ENCODE peak calls at places on chromosome 13, in four cellular contexts. O, K, E and Z are unnamed samples. For H3K9me3, the result is how much of the 10 kb centered on the place peaks cover.

GRCh38 chr13:35781661-35782060 is 305.2 kb upstream of the MAB21L1 start:
- DNase-seq in O (no peak), K (no peak), E (no peak), Z (no peak)

GRCh38 chr13:30463820-30464495 is 1.8 kb downstream of the HMGB1 start:
- DNase-seq in O (no peak), K (peak), E (peak), Z (peak)

GRCh38 chr13:31201341-31202024 is 1.7 kb downstream of the B3GLCT start:
- DNase-seq in O (no peak), K (no peak), E (no peak), Z (no peak)

GRCh38 chr13:24223341-24224231 is 63.1 kb downstream of the SPATA13 start:
- DNase-seq in O (no peak), K (no peak), E (no peak), Z (no peak)

GRCh38 chr13:77696006-77696862 is 1.3 kb upstream of the SLAIN1 start:
- DNase-seq in O (peak), K (no peak), E (peak), Z (no peak)

GRCh38 chr13:49220035-49220855 is at the start of gene MLNR:
- DNase-seq in O (peak), K (peak), E (peak), Z (peak)

GRCh38 chr13:93450226-93450625 is 223.6 kb downstream of the GPC6 start:
- DNase-seq in O (no peak), K (no peak), E (no peak), Z (no peak)

GRCh38 chr13:76882431-76882830 is 3.8 kb downstream of the KCTD12 start:
- DNase-seq in O (no peak), K (no peak), E (no peak), Z (no peak)

GRCh38 chr13:59346861-59347470 is 816.8 kb downstream of the DIAPH3 start:
- DNase-seq in O (no peak), K (no peak), E (no peak), Z (no peak)

GRCh38 chr13:34172048-34172447 is 354.1 kb downstream of the RFC3 start:
- DNase-seq in O (no peak), K (no peak), E (no peak), Z (no peak)

GRCh38 chr13:36859259-36859658 is 40.2 kb downstream of the RFXAP start:
- DNase-seq in O (no peak), K (no peak), E (no peak), Z (no peak)

GRCh38 chr13:36259361-36260137 is 38.1 kb downstream of the CCDC169 start:
- DNase-seq in O (no peak), K (no peak), E (no peak), Z (no peak)

GRCh38 chr13:19148561-19148960 is 33.1 kb downstream of the TUBA3C start:
- DNase-seq in O (no peak), K (no peak), E (no peak), Z (no peak)
- H3K9me3 ChIP-seq in O (under half), K (under half), E (under half), Z (under half)

GRCh38 chr13:18993884-18994660 is 187.6 kb downstream of the TUBA3C start:
- DNase-seq in O (no peak), K (no peak), E (no peak), Z (no peak)

GRCh38 chr13:18995259-18995873 is 186.3 kb downstream of the TUBA3C start:
- DNase-seq in O (no peak), K (no peak), E (no peak), Z (no peak)

GRCh38 chr13:18998389-18998788 is 183.2 kb downstream of the TUBA3C start:
- DNase-seq in O (no peak), K (no peak), E (peak), Z (no peak)

GRCh38 chr13:18996221-18996620 is 185.4 kb downstream of the TUBA3C start:
- DNase-seq in O (no peak), K (no peak), E (no peak), Z (no peak)

DNA sequence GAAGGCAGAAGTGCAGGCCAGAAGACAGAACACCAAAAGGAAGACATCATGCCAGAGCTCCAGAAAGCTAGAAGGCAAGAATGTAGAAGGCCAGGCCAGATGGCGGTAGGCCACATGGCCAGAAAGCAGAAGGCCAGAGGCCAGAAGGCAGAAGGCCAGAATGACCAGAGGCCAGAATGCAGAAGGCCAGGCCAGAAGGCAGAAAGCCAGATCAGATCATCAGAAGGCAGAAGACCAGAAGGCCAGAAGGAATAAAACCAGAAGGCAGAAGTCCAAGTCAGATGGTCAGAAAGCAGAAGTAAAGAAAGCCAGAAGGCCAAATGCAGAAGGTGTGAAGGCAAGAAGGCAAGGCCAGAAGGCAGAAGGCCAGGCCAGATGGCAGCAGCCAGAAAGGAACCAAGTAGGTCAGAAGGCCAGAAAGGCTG is 185.0 kb downstream of the TUBA3C start:
- DNase-seq in O (no peak), K (no peak), E (no peak), Z (no peak)
- H3K9me3 ChIP-seq in O (under half), K (under half), E (under half), Z (under half)

GRCh38 chr13:38086721-38087120 is 217.1 kb upstream of the TRPC4 start:
- DNase-seq in O (no peak), K (no peak), E (no peak), Z (no peak)
- H3K9me3 ChIP-seq in O (under half), K (under half), E (under half), Z (under half)

GRCh38 chr13:90105881-90106496 is 1241.5 kb upstream of the MIR17HG start:
- DNase-seq in O (no peak), K (no peak), E (no peak), Z (no peak)
- H3K9me3 ChIP-seq in O (under half), K (under half), E (under half), Z (under half)

DNA sequence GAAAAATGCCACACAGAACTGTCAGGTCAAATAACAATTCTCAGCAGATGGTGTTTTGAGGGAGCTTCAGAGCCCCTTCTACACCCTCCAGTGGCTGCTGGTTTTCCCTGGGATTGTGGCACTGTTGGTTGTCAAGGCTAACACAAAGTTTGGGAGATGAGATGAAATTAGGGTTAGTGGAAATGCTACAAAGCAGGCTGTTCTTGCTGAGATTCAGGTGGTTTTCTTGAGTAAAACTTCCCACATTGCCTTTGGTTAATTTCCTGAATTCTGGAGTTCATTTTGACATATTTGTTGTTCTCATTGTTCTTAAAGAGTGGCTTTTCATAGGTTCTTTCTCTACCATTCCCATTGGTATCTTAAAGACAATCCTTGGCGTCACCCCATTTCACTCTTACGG is 22.1 kb downstream of the MED4 start:
- DNase-seq in O (no peak), K (no peak), E (no peak), Z (no peak)
- H3K9me3 ChIP-seq in O (half or more), K (under half), E (under half), Z (under half)

GRCh38 chr13:60509601-60510386 is 112.8 kb downstream of the TDRD3 start:
- DNase-seq in O (no peak), K (no peak), E (no peak), Z (no peak)
- H3K9me3 ChIP-seq in O (under half), K (under half), E (under half), Z (under half)

GRCh38 chr13:112168771-112169170 is 101.8 kb downstream of the SOX1 start:
- DNase-seq in O (no peak), K (no peak), E (peak), Z (no peak)
- H3K9me3 ChIP-seq in O (under half), K (under half), E (under half), Z (under half)

GRCh38 chr13:53341144-53341510 is 312.5 kb downstream of the OLFM4 start:
- DNase-seq in O (no peak), K (no peak), E (no peak), Z (no peak)

GRCh38 chr13:53343345-53343744 is 314.7 kb downstream of the OLFM4 start:
- DNase-seq in O (peak), K (no peak), E (no peak), Z (no peak)

GRCh38 chr13:53338760-53339159 is 310.1 kb downstream of the OLFM4 start:
- DNase-seq in O (no peak), K (no peak), E (no peak), Z (no peak)

GRCh38 chr13:53342623-53343022 is 314.0 kb downstream of the OLFM4 start:
- DNase-seq in O (no peak), K (no peak), E (no peak), Z (no peak)

GRCh38 chr13:53340505-53341143 is 312.0 kb downstream of the OLFM4 start:
- DNase-seq in O (no peak), K (no peak), E (no peak), Z (no peak)
- H3K9me3 ChIP-seq in O (under half), K (under half), E (under half), Z (under half)

GRCh38 chr13:105759467-105759866 is 776.0 kb downstream of the EFNB2 start:
- DNase-seq in O (no peak), K (no peak), E (no peak), Z (no peak)

GRCh38 chr13:105762096-105762495 is 773.4 kb downstream of the EFNB2 start:
- DNase-seq in O (no peak), K (no peak), E (no peak), Z (no peak)

GRCh38 chr13:105758929-105759328 is 776.5 kb downstream of the EFNB2 start:
- DNase-seq in O (no peak), K (no peak), E (no peak), Z (no peak)

GRCh38 chr13:105763851-105764250 is 771.6 kb downstream of the EFNB2 start:
- DNase-seq in O (no peak), K (no peak), E (no peak), Z (no peak)
- H3K9me3 ChIP-seq in O (under half), K (under half), E (under half), Z (under half)

GRCh38 chr13:18953139-18953930 is 228.3 kb downstream of the TUBA3C start:
- DNase-seq in O (no peak), K (peak), E (no peak), Z (no peak)

GRCh38 chr13:18954254-18954653 is 227.4 kb downstream of the TUBA3C start:
- DNase-seq in O (no peak), K (peak), E (no peak), Z (no peak)

GRCh38 chr13:18959996-18960395 is 221.6 kb downstream of the TUBA3C start:
- DNase-seq in O (no peak), K (no peak), E (no peak), Z (no peak)

GRCh38 chr13:18959229-18959628 is 222.4 kb downstream of the TUBA3C start:
- DNase-seq in O (no peak), K (no peak), E (no peak), Z (no peak)

DNA sequence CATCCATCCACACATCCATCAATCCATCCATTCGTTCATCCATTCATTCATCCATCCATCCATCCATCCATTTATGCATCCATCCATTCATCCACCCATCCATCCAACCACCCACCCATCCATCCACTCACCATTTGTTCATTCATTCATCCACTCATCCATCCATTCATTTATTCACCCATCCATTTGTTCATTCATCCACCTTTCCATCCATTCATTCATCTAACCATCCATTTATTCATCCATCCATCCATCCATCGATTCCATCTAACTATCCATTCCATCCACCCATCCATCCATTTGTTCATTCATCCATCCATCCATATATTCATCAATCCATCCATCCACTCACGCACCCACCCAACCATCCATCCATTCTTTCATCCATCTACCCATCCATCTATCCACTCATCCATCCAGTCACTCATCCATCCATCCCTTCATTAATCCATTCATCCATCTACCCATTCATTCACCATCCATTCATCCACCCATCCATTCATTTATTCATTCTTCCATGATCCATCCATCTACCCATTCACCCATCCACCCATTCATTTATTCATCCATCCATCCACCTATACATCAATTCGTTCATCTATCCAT is 225.0 kb downstream of the TUBA3C start:
- DNase-seq in O (no peak), K (no peak), E (no peak), Z (no peak)
- H3K9me3 ChIP-seq in O (under half), K (under half), E (under half), Z (under half)